ENCODE peak calls at places on chromosomes 16 and 17, in four cellular contexts. G, K, H and N are unnamed samples.

GRCh38 chr16:69444873-69445517 is 20.6 kb downstream of the CYB5B start:
- DNase-seq in G (no peak), K (no peak), H (no peak), N (no peak)

GRCh38 chr16:76071690-76072089 is 205.5 kb upstream of the CNTNAP4 start:
- DNase-seq in H (no peak), G (no peak), K (no peak), N (no peak)

GRCh38 chr16:14013145-14013570 is 58.0 kb upstream of the MRTFB start:
- DNase-seq in G (no peak), H (no peak), K (no peak), N (no peak)

GRCh38 chr17:32755045-32755805 is 121.7 kb downstream of the MYO1D start:
- DNase-seq in K (no peak), H (peak), G (no peak), N (no peak)

GRCh38 chr16:67179421-67180080 is 4.2 kb downstream of the MATCAP1 start:
- DNase-seq in K (no peak), H (no peak), G (no peak), N (no peak)

GRCh38 chr16:23650674-23651073 is 9.4 kb downstream of the DCTN5 start:
- DNase-seq in H (no peak), K (no peak), G (no peak), N (no peak)

GRCh38 chr17:71502443-71502842 is 618.4 kb upstream of the SOX9 start:
- DNase-seq in G (no peak), K (no peak), H (no peak), N (no peak)

GRCh38 chr17:17885029-17885351 is 48.2 kb upstream of the SREBF1 start:
- DNase-seq in G (no peak), H (no peak), K (no peak), N (no peak)

GRCh38 chr16:47460301-47460754 is 535 bp downstream of the ITFG1 start:
- DNase-seq in H (no peak), G (no peak), K (no peak), N (no peak)

GRCh38 chr17:18314059-18314730 is 599 bp downstream of the TOP3A start:
- DNase-seq in K (no peak), H (peak), G (no peak), N (peak)

GRCh38 chr17:68776451-68776850 is 175.3 kb upstream of the FAM20A start:
- DNase-seq in H (no peak), K (no peak), G (no peak), N (no peak)

GRCh38 chr16:56742030-56742984 is 12.4 kb downstream of the NUP93 start:
- DNase-seq in G (no peak), K (no peak), H (peak), N (peak)